ENCODE peak calls at places on chromosomes 1 and 21, in five cellular contexts. H is IMR-90, E is mammary epithelial cell, Z is GM23338, W is OCI-LY7. M is an unnamed sample.

GRCh38 chr1:185281245-185281644 is 35.8 kb downstream of the IVNS1ABP start:
- DNase-seq in H (peak; percentile 24), E (no peak), Z (no peak), W (no peak), M (no peak)

GRCh38 chr1:152182942-152183341 is 23.9 kb upstream of the RPTN start:
- DNase-seq in H (peak; percentile 44), E (peak; percentile 91), Z (no peak), W (no peak), M (no peak)

GRCh38 chr1:150221552-150221951 is 14.4 kb downstream of the ANP32E start:
- DNase-seq in H (peak; percentile 46), E (no peak), Z (peak; percentile 36), W (peak; percentile 38), M (no peak)

GRCh38 chr1:101299710-101300109 is 62.9 kb downstream of the S1PR1 start:
- DNase-seq in H (no peak), E (no peak), Z (no peak), W (no peak), M (no peak)

GRCh38 chr21:37619464-37619974 is 252.9 kb downstream of the DYRK1A start:
- DNase-seq in H (no peak), E (peak; percentile 79), Z (no peak), W (no peak), M (no peak)

GRCh38 chr1:12146343-12147112 is 20.3 kb upstream of the TNFRSF1B start:
- DNase-seq in H (no peak), E (peak; percentile 52), Z (no peak), W (no peak), M (no peak)

GRCh38 chr1:173954179-173954578 is 37.1 kb upstream of the SERPINC1 start:
- DNase-seq in H (peak; percentile 23), E (peak; percentile 17), Z (no peak), W (no peak), M (no peak)

GRCh38 chr1:44012941-44013609 is 18.2 kb downstream of the SLC6A9 start:
- DNase-seq in H (no peak), E (no peak), Z (no peak), W (no peak), M (peak; percentile 51)

GRCh38 chr21:45990741-45991605 is 9.4 kb downstream of the COL6A1 start:
- DNase-seq in H (no peak), E (no peak), Z (no peak), W (no peak), M (no peak)

GRCh38 chr1:6423321-6423999 is 1.1 kb upstream of the ESPN start:
- DNase-seq in H (no peak), E (peak; percentile 91), Z (peak; percentile 94), W (peak; percentile 54), M (peak; percentile 78)

GRCh38 chr1:47804127-47804526 is 193.1 kb downstream of the TRABD2B start:
- DNase-seq in H (no peak), E (no peak), Z (no peak), W (no peak), M (no peak)

GRCh38 chr1:114181356-114181755 is 27.7 kb upstream of the SYT6 start:
- DNase-seq in H (no peak), E (no peak), Z (no peak), W (no peak), M (no peak)

GRCh38 chr1:145720556-145720877 is 1.2 kb downstream of the CD160 start:
- DNase-seq in H (peak; percentile 91), E (peak; percentile 70), Z (peak; percentile 42), W (no peak), M (no peak)

GRCh38 chr1:234836045-234836681 is 226.2 kb upstream of the IRF2BP2 start:
- DNase-seq in H (no peak), E (no peak), Z (no peak), W (no peak), M (no peak)

GRCh38 chr1:207750901-207751300 is 953 bp upstream of the CD46 start:
- DNase-seq in H (no peak), E (peak; percentile 13), Z (no peak), W (peak; percentile 24), M (no peak)

GRCh38 chr1:115040501-115040900 is 10.9 kb downstream of the TSHB start:
- DNase-seq in H (no peak), E (no peak), Z (peak; percentile 18), W (no peak), M (no peak)

GRCh38 chr1:54135436-54136120 is 17.2 kb downstream of the CDCP2 start:
- DNase-seq in H (peak; percentile 61), E (no peak), Z (no peak), W (no peak), M (peak; percentile 43)

GRCh38 chr1:18992646-18993045 is 36.2 kb upstream of the IFFO2 start:
- DNase-seq in H (no peak), E (no peak), Z (no peak), W (no peak), M (no peak)

GRCh38 chr1:203322480-203323179 is 17.3 kb downstream of the BTG2 start:
- DNase-seq in H (no peak), E (no peak), Z (no peak), W (no peak), M (no peak)

GRCh38 chr1:53981220-53981619 is 35.1 kb downstream of the LRRC42 start:
- DNase-seq in H (no peak), E (no peak), Z (peak; percentile 17), W (no peak), M (no peak)

GRCh38 chr1:81305997-81306452 is 494.7 kb upstream of the ADGRL2 start:
- DNase-seq in H (peak; percentile 54), E (peak; percentile 36), Z (peak; percentile 62), W (no peak), M (peak; percentile 62)

GRCh38 chr1:86194491-86195034 is 38.0 kb upstream of the COL24A1 start:
- DNase-seq in H (no peak), E (no peak), Z (no peak), W (no peak), M (no peak)

GRCh38 chr1:33921281-33921680 is 57.4 kb downstream of the HMGB4 start:
- DNase-seq in H (no peak), E (no peak), Z (no peak), W (no peak), M (no peak)

GRCh38 chr1:33914531-33914930 is 50.7 kb downstream of the HMGB4 start:
- DNase-seq in H (no peak), E (no peak), Z (no peak), W (no peak), M (no peak)

GRCh38 chr1:33918368-33918767 is 54.5 kb downstream of the HMGB4 start:
- DNase-seq in H (peak; percentile 27), E (no peak), Z (no peak), W (no peak), M (no peak)

GRCh38 chr1:33916786-33917185 is 52.9 kb downstream of the HMGB4 start:
- DNase-seq in H (no peak), E (no peak), Z (no peak), W (no peak), M (no peak)
- H2AFZ ChIP-seq in H (no peak overlapping the region), E (no peak overlapping the region), Z (no peak overlapping the region), W (no peak overlapping the region), M (no peak overlapping the region)

GRCh38 chr1:10779201-10779600 is 17.2 kb downstream of the CASZ1 start:
- DNase-seq in H (no peak), E (peak; percentile 98), Z (no peak), W (no peak), M (no peak)

GRCh38 chr1:10778640-10779039 is 17.8 kb downstream of the CASZ1 start:
- DNase-seq in H (no peak), E (no peak), Z (no peak), W (no peak), M (no peak)

GRCh38 chr1:10777749-10778574 is 18.5 kb downstream of the CASZ1 start:
- DNase-seq in H (no peak), E (peak; percentile 16), Z (no peak), W (no peak), M (no peak)

GRCh38 chr1:10781137-10781536 is 15.3 kb downstream of the CASZ1 start:
- DNase-seq in H (no peak), E (no peak), Z (no peak), W (no peak), M (no peak)

GRCh38 chr1:10779841-10780240 is 16.6 kb downstream of the CASZ1 start:
- DNase-seq in H (no peak), E (no peak), Z (no peak), W (no peak), M (no peak)
- H3K4me3 ChIP-seq in H (no peak overlapping the region), E (no peak overlapping the region), Z (no peak overlapping the region), W (no peak overlapping the region), M (no peak overlapping the region)

GRCh38 chr1:60886090-60886489 is 196.3 kb upstream of the NFIA start:
- DNase-seq in H (no peak), E (no peak), Z (no peak), W (no peak), M (no peak)

GRCh38 chr1:60890664-60891063 is 191.7 kb upstream of the NFIA start:
- DNase-seq in H (no peak), E (no peak), Z (no peak), W (no peak), M (no peak)

GRCh38 chr1:60891315-60891714 is 191.0 kb upstream of the NFIA start:
- DNase-seq in H (no peak), E (no peak), Z (no peak), W (no peak), M (no peak)

DNA sequence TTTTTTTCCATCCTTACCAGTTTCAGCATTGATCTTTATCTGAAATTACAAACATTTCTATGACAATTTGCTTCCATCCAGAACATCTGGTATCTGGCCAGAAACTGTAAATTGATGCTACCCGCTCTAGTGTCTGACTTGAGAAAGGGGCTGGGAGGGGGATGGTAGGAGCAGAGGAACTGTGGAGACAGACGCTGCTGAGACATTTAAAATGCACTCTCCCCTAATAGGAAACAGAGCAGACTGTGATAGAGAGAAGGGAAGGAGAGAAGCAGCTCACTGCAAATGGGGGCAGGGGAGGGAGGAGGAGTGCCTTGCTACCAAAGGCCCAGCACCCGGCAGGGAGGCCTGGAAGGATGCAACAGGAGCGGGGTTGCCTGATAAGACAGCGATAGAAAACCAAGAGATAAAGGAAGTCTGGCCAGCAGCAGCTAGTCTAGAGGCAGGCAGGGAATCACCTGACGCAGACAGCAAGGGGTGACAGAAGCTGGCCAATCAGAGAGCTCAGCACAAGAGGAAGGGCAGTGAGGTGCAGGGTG is 195.5 kb upstream of the NFIA start:
- DNase-seq in H (no peak), E (no peak), Z (peak; percentile 76), W (no peak), M (peak; percentile 69)
- H2AFZ ChIP-seq in H (no peak overlapping the region), E (no peak overlapping the region), Z (peak overlapping the region; percentile 70), W (no peak overlapping the region), M (peak overlapping the region; percentile 94)

DNA sequence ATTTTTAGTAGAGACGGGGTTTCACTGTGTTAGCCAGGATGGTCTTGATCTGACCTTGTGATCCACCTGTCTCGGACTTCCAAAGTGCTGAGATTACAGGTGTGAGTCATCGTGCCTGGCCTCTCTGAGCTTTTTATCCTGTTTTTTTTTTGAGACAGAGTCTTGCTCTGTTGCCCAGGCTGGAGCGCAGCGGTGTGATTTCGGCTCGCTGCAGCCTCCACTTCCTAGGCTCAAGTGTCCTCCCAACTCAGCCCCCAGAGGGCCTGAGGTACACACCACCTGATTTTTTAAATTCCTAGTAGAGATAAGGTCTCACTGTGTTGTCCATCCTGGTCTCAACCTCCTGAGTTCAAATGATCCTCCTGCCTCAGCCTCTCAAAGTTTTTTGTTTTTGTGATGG is 20.4 kb downstream of the SESN2 start:
- DNase-seq in H (no peak), E (no peak), Z (no peak), W (no peak), M (no peak)
- H3K4me3 ChIP-seq in H (no peak overlapping the region), E (no peak overlapping the region), Z (no peak overlapping the region), W (no peak overlapping the region), M (no peak overlapping the region)